ENCODE peak calls at places on chromosome 4, in six cellular contexts. One of them, this sample, is unnamed.

GRCh38 chr4:34280131-34280530 is 1964.2 kb downstream of the ARAP2 start:
- DNase-seq in right atrium auricular region: no peak
- DNase-seq in foreskin fibroblast: peak
- DNase-seq in upper lobe of right lung: no peak
- DNase-seq in uterus: no peak
- DNase-seq in epithelial cell of esophagus: no peak
- DNase-seq in this sample: no peak

GRCh38 chr4:56799291-56799823 is 22.1 kb downstream of the SPINK2 start:
- DNase-seq in right atrium auricular region: no peak
- DNase-seq in epithelial cell of esophagus: no peak
- DNase-seq in uterus: no peak
- DNase-seq in upper lobe of right lung: no peak
- DNase-seq in foreskin fibroblast: no peak
- DNase-seq in this sample: no peak

GRCh38 chr4:51943221-51943620 is 76.9 kb downstream of the LRRC66 start:
- DNase-seq in right atrium auricular region: no peak
- DNase-seq in epithelial cell of esophagus: peak
- DNase-seq in foreskin fibroblast: peak
- DNase-seq in uterus: no peak
- DNase-seq in upper lobe of right lung: no peak
- DNase-seq in this sample: no peak

GRCh38 chr4:77852892-77853495 is 9.6 kb upstream of the MRPL1 start:
- DNase-seq in uterus: no peak
- DNase-seq in epithelial cell of esophagus: no peak
- DNase-seq in right atrium auricular region: no peak
- DNase-seq in foreskin fibroblast: no peak
- DNase-seq in upper lobe of right lung: no peak
- DNase-seq in this sample: peak

GRCh38 chr4:84565951-84566350 is 17.0 kb upstream of the CDS1 start:
- DNase-seq in uterus: no peak
- DNase-seq in foreskin fibroblast: no peak
- DNase-seq in epithelial cell of esophagus: no peak
- DNase-seq in right atrium auricular region: no peak
- DNase-seq in upper lobe of right lung: no peak
- DNase-seq in this sample: no peak

GRCh38 chr4:98203406-98204235 is 57.6 kb upstream of the RAP1GDS1 start:
- DNase-seq in right atrium auricular region: no peak
- DNase-seq in uterus: no peak
- DNase-seq in foreskin fibroblast: no peak
- DNase-seq in epithelial cell of esophagus: no peak
- DNase-seq in upper lobe of right lung: no peak
- DNase-seq in this sample: peak

GRCh38 chr4:3483471-3483921 is 20.4 kb downstream of the DOK7 start:
- DNase-seq in right atrium auricular region: peak
- DNase-seq in epithelial cell of esophagus: no peak
- DNase-seq in foreskin fibroblast: peak
- DNase-seq in uterus: peak
- DNase-seq in upper lobe of right lung: no peak
- DNase-seq in this sample: no peak

GRCh38 chr4:157128395-157128794 is 52.4 kb downstream of the GLRB start:
- DNase-seq in foreskin fibroblast: peak
- DNase-seq in upper lobe of right lung: no peak
- DNase-seq in epithelial cell of esophagus: peak
- DNase-seq in right atrium auricular region: no peak
- DNase-seq in uterus: no peak
- DNase-seq in this sample: no peak

GRCh38 chr4:158121203-158121586 is 51.6 kb downstream of the GASK1B start:
- DNase-seq in uterus: peak
- DNase-seq in epithelial cell of esophagus: peak
- DNase-seq in foreskin fibroblast: peak
- DNase-seq in right atrium auricular region: peak
- DNase-seq in upper lobe of right lung: no peak
- DNase-seq in this sample: no peak

GRCh38 chr4:82049294-82049693 is 324.5 kb downstream of the HNRNPD start:
- DNase-seq in foreskin fibroblast: no peak
- DNase-seq in upper lobe of right lung: no peak
- DNase-seq in uterus: no peak
- DNase-seq in epithelial cell of esophagus: no peak
- DNase-seq in right atrium auricular region: no peak
- DNase-seq in this sample: no peak

GRCh38 chr4:24856586-24856985 is 56.3 kb downstream of the CCDC149 start:
- DNase-seq in foreskin fibroblast: peak
- DNase-seq in uterus: no peak
- DNase-seq in upper lobe of right lung: no peak
- DNase-seq in epithelial cell of esophagus: no peak
- DNase-seq in right atrium auricular region: no peak
- DNase-seq in this sample: peak

GRCh38 chr4:184364100-184364921 is 110.0 kb downstream of the IRF2 start:
- DNase-seq in epithelial cell of esophagus: no peak
- DNase-seq in uterus: no peak
- DNase-seq in foreskin fibroblast: no peak
- DNase-seq in upper lobe of right lung: no peak
- DNase-seq in right atrium auricular region: no peak
- DNase-seq in this sample: no peak

GRCh38 chr4:162497564-162498167 is 333.9 kb upstream of the FSTL5 start:
- DNase-seq in uterus: no peak
- DNase-seq in foreskin fibroblast: peak
- DNase-seq in right atrium auricular region: no peak
- DNase-seq in upper lobe of right lung: no peak
- DNase-seq in epithelial cell of esophagus: peak
- DNase-seq in this sample: peak

GRCh38 chr4:7044415-7044930 is 1.3 kb downstream of the TADA2B start:
- DNase-seq in right atrium auricular region: no peak
- DNase-seq in uterus: no peak
- DNase-seq in epithelial cell of esophagus: no peak
- DNase-seq in foreskin fibroblast: peak
- DNase-seq in upper lobe of right lung: no peak
- DNase-seq in this sample: peak

GRCh38 chr4:152352645-152353116 is 183.2 kb downstream of the FBXW7 start:
- DNase-seq in uterus: peak
- DNase-seq in foreskin fibroblast: peak
- DNase-seq in epithelial cell of esophagus: peak
- DNase-seq in right atrium auricular region: peak
- DNase-seq in upper lobe of right lung: no peak
- DNase-seq in this sample: peak

GRCh38 chr4:152351080-152351479 is 184.8 kb downstream of the FBXW7 start:
- DNase-seq in epithelial cell of esophagus: peak
- DNase-seq in foreskin fibroblast: no peak
- DNase-seq in right atrium auricular region: no peak
- DNase-seq in upper lobe of right lung: no peak
- DNase-seq in uterus: no peak
- DNase-seq in this sample: no peak

GRCh38 chr4:152356428-152357034 is 179.4 kb downstream of the FBXW7 start:
- DNase-seq in right atrium auricular region: no peak
- DNase-seq in uterus: no peak
- DNase-seq in epithelial cell of esophagus: peak
- DNase-seq in upper lobe of right lung: no peak
- DNase-seq in foreskin fibroblast: peak
- DNase-seq in this sample: no peak

GRCh38 chr4:152348670-152349069 is 187.2 kb downstream of the FBXW7 start:
- DNase-seq in upper lobe of right lung: no peak
- DNase-seq in foreskin fibroblast: no peak
- DNase-seq in uterus: no peak
- DNase-seq in epithelial cell of esophagus: peak
- DNase-seq in right atrium auricular region: no peak
- DNase-seq in this sample: no peak

DNA sequence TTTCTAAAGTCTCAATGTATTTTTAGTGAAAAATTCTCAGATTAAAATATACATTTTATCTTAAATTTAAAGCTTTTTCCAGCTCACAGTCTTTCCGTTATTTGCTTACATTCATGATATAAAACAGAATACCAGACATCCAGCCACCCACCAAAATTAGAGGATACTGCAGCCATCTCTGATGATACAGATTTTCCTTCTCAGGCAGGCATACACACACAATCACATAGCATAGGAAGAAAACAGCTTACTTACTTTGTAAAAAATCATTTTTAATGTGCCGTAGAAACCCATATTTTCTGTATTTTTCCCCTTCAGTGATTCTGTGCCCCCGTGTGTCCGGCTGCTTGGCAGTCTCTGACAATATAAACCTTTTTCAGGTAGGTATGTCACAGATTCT is 183.7 kb downstream of the FBXW7 start:
- DNase-seq in uterus: no peak
- DNase-seq in foreskin fibroblast: no peak
- DNase-seq in upper lobe of right lung: no peak
- DNase-seq in right atrium auricular region: no peak
- DNase-seq in epithelial cell of esophagus: no peak
- DNase-seq in this sample: no peak
- TF ChIP-seq CTCF in uterus: no peak
- TF ChIP-seq CTCF in foreskin fibroblast: no peak
- TF ChIP-seq CTCF in upper lobe of right lung: no peak
- TF ChIP-seq CTCF in right atrium auricular region: no peak
- TF ChIP-seq CTCF in epithelial cell of esophagus: no peak
- TF ChIP-seq CTCF in this sample: no peak

GRCh38 chr4:64158648-64159326 is 250.5 kb downstream of the TECRL start:
- DNase-seq in foreskin fibroblast: peak
- DNase-seq in upper lobe of right lung: no peak
- DNase-seq in right atrium auricular region: no peak
- DNase-seq in epithelial cell of esophagus: peak
- DNase-seq in uterus: no peak
- DNase-seq in this sample: peak
- H3K4me3 ChIP-seq in foreskin fibroblast: no peak
- H3K4me3 ChIP-seq in upper lobe of right lung: peak
- H3K4me3 ChIP-seq in right atrium auricular region: peak
- H3K4me3 ChIP-seq in epithelial cell of esophagus: no peak
- H3K4me3 ChIP-seq in uterus: no peak
- H3K4me3 ChIP-seq in this sample: no peak

GRCh38 chr4:48153791-48154550 is 19.9 kb upstream of the TXK start:
- DNase-seq in epithelial cell of esophagus: no peak
- DNase-seq in foreskin fibroblast: no peak
- DNase-seq in right atrium auricular region: no peak
- DNase-seq in upper lobe of right lung: no peak
- DNase-seq in uterus: no peak
- DNase-seq in this sample: peak
- TF ChIP-seq CTCF in epithelial cell of esophagus: no peak
- TF ChIP-seq CTCF in foreskin fibroblast: no peak
- TF ChIP-seq CTCF in right atrium auricular region: no peak
- TF ChIP-seq CTCF in upper lobe of right lung: no peak
- TF ChIP-seq CTCF in uterus: no peak
- TF ChIP-seq CTCF in this sample: no peak

DNA sequence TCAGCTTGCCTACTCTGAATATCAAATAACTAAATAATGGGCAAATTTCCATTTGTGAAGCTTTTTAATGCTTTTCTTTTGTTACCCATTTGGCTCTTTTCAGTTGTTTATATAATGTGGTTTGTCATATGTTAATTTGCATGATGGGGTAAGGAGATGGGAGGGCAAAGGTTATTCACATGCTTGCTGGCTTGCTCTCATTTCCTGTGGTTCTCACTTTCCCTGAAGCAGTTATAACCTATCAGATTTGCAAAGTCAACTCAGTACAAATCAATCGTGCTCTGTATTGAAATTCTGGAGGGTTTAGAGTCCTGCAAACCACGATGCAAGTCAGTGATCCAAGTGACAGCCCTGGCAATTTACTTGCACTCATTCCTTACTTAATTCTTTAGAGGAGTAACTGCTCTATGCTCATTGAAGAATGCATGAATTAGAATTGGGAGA is 711.2 kb downstream of the ADGRL3 start:
- DNase-seq in uterus: no peak
- DNase-seq in right atrium auricular region: no peak
- DNase-seq in foreskin fibroblast: no peak
- DNase-seq in epithelial cell of esophagus: no peak
- DNase-seq in upper lobe of right lung: no peak
- DNase-seq in this sample: no peak
- H3K4me3 ChIP-seq in uterus: no peak
- H3K4me3 ChIP-seq in right atrium auricular region: no peak
- H3K4me3 ChIP-seq in foreskin fibroblast: no peak
- H3K4me3 ChIP-seq in epithelial cell of esophagus: no peak
- H3K4me3 ChIP-seq in upper lobe of right lung: no peak
- H3K4me3 ChIP-seq in this sample: no peak